ENCODE peak calls at places on chromosomes 2 and 18, in ten cellular contexts. N is CD4-positive, alpha-beta memory T cell; J is astrocyte; K is foreskin fibroblast; M is heart left ventricle; G is GM12865; E is CD8-positive, alpha-beta T cell; S is tibial nerve; O is fibroblast of pulmonary artery; F is gastrocnemius medialis. V is an unnamed sample.

GRCh38 chr2:226782092-226782713 is 17.4 kb downstream of the IRS1 start:
- DNase-seq in O (peak), N (no peak), K (no peak), J (peak), E (no peak), G (no peak), S (no peak), F (no peak), M (no peak), V (no peak)

GRCh38 chr2:169637620-169638019 is 53.5 kb downstream of the PPIG start:
- DNase-seq in E (no peak), S (no peak), J (peak), K (peak), G (no peak), O (peak), N (no peak), F (no peak), M (no peak), V (no peak)

GRCh38 chr2:198640463-198640862 is 817.3 kb downstream of the SATB2 start:
- DNase-seq in F (no peak), J (no peak), S (no peak), K (no peak), N (no peak), M (no peak), O (no peak), G (no peak), E (no peak), V (no peak)

GRCh38 chr18:39799010-39799409 is 2156.0 kb upstream of the PIK3C3 start:
- DNase-seq in M (no peak), J (no peak), G (no peak), E (no peak), F (no peak), S (no peak), K (no peak), N (no peak), O (peak), V (no peak)

GRCh38 chr2:208358758-208359631 is 47.6 kb upstream of the PTH2R start:
- DNase-seq in G (no peak), N (no peak), E (no peak), F (no peak), M (no peak), O (peak), K (no peak), J (peak), S (no peak), V (no peak)

GRCh38 chr2:54042908-54043620 is 72.3 kb upstream of the PSME4 start:
- DNase-seq in O (no peak), G (no peak), J (peak), F (peak), E (no peak), M (no peak), S (no peak), N (no peak), K (no peak), V (no peak)

GRCh38 chr2:174634130-174635014 is 36.8 kb upstream of the WIPF1 start:
- DNase-seq in J (no peak), M (no peak), E (peak), S (no peak), N (peak), G (peak), K (no peak), F (no peak), O (no peak), V (peak)

GRCh38 chr2:165874445-165875039 is 79.0 kb downstream of the TTC21B start:
- DNase-seq in O (peak), E (no peak), N (peak), J (peak), K (peak), G (peak), S (no peak), F (no peak), M (no peak), V (peak)

GRCh38 chr2:212538156-212539144 is at the start of gene ERBB4:
- DNase-seq in O (no peak), S (no peak), N (no peak), G (no peak), F (no peak), K (no peak), J (no peak), M (peak), E (no peak), V (no peak)

GRCh38 chr2:73290049-73290839 is 3.1 kb downstream of the EGR4 start:
- DNase-seq in J (peak), F (no peak), K (no peak), N (peak), G (peak), E (peak), M (no peak), O (peak), S (no peak), V (peak)

GRCh38 chr18:7590800-7591560 is 23.9 kb downstream of the PTPRM start:
- DNase-seq in K (no peak), F (no peak), G (no peak), M (no peak), S (no peak), E (no peak), O (no peak), J (no peak), N (no peak), V (no peak)

GRCh38 chr2:161128885-161129284 is 31.3 kb upstream of the TANK start:
- DNase-seq in S (no peak), G (no peak), M (no peak), F (no peak), N (no peak), J (peak), O (no peak), E (no peak), K (no peak), V (no peak)

GRCh38 chr2:236012155-236012554 is 156.0 kb downstream of the GBX2 start:
- DNase-seq in F (no peak), J (no peak), S (no peak), M (no peak), O (no peak), N (no peak), K (no peak), E (no peak), G (no peak), V (no peak)

GRCh38 chr18:31042391-31043181 is at the start of gene DSC3:
- DNase-seq in J (peak), K (no peak), F (no peak), M (peak), E (no peak), S (no peak), O (peak), N (no peak), G (no peak), V (no peak)
- H3K4me3 ChIP-seq in J (peak), K (no peak), F (peak), M (no peak), E (no peak), S (peak), O (peak), N (no peak), G (no peak), V (no peak)

GRCh38 chr18:58861353-58861752 is 3.3 kb upstream of the ZNF532 start:
- DNase-seq in K (no peak), O (no peak), F (no peak), M (no peak), N (no peak), S (no peak), J (no peak), G (no peak), E (no peak), V (no peak)

GRCh38 chr18:58861853-58862252 is 2.8 kb upstream of the ZNF532 start:
- DNase-seq in M (no peak), E (no peak), J (no peak), F (no peak), N (no peak), G (no peak), O (no peak), S (no peak), K (no peak), V (no peak)

GRCh38 chr18:58862404-58862803 is 2.3 kb upstream of the ZNF532 start:
- DNase-seq in S (no peak), F (no peak), N (no peak), G (no peak), M (no peak), K (no peak), J (no peak), E (no peak), O (no peak), V (no peak)

GRCh38 chr18:58863539-58864145 is 1.0 kb upstream of the ZNF532 start:
- DNase-seq in S (no peak), N (peak), F (peak), J (no peak), M (peak), E (no peak), K (no peak), G (peak), O (peak), V (no peak)

GRCh38 chr18:58862851-58863538 is 1.7 kb upstream of the ZNF532 start:
- DNase-seq in F (no peak), M (peak), N (peak), E (no peak), G (no peak), J (peak), O (peak), S (no peak), K (no peak), V (no peak)
- H3K4me3 ChIP-seq in F (peak), M (peak), N (no peak), E (no peak), G (no peak), J (peak), O (peak), S (peak), K (peak), V (no peak)

DNA sequence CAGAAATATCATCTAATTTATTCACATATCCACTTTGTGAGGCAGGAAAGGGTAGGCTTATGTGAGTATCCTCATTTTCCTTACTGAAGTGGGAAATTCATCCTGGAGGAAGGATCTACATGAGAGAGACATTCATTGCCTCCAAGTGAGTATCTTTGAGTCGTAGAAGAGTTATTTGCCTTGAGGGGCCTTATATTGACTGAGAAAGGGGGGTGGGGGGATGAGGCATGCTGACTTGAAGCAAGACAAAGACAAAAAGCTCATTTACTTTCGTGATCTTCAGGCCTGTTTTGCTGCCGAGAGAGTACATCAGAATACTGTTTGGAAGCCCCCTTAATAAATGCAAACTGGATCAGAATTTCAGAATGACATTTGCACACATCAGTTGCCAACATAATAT is 17.6 kb upstream of the NEDD4L start:
- DNase-seq in E (no peak), G (no peak), J (no peak), K (no peak), F (no peak), S (no peak), O (no peak), M (no peak), N (no peak), V (no peak)
- H3K4me3 ChIP-seq in E (no peak), G (no peak), J (no peak), K (no peak), F (no peak), S (no peak), O (no peak), M (no peak), N (no peak), V (no peak)

DNA sequence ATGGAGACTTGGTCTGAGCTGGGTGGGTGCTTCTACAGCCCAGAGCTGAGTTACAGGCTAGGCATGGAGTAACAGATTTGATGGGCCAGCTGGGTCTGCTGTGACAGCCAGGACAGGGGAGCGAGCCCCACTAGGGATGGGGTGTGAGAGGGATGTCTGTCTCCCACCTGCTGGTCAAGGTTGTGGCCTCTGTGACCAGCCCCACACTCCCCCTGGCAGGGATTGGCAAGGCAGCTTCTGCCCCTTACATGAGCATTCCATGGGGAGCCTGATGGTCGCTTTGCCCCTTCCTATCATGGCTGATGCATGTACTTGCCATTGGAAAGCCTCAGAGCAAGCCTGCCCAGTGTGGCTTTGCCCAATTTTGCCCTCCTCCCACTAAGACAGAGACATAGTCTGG is 162.0 kb upstream of the FIGN start:
- DNase-seq in N (no peak), E (no peak), S (no peak), M (no peak), F (no peak), K (no peak), G (no peak), J (no peak), O (no peak), V (no peak)
- H3K4me3 ChIP-seq in N (no peak), E (no peak), S (no peak), M (no peak), F (no peak), K (no peak), G (no peak), J (no peak), O (no peak), V (no peak)

DNA sequence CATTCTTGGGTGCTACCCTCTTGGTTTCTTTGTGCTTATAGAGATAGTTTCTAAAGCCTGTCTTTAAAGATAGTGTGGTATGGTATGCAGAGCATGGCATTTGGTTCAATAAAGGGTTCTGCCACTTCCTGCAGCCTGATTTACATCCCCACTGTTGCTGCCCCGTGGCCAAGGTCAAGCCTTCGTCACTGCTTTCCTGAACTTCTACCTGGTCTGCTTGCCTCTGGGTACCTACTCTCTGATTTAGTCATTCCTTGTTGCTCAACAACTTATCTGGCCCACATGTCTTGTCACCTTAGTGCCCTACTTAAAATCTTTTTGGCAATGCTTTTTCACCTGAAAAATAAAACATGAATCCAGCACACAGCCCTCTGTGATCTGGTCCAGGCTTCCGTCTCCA is 352.9 kb downstream of the LPIN1 start:
- DNase-seq in E (no peak), M (no peak), S (no peak), G (no peak), K (no peak), O (no peak), N (no peak), J (no peak), F (no peak), V (no peak)
- H3K4me3 ChIP-seq in E (no peak), M (no peak), S (no peak), G (no peak), K (no peak), O (no peak), N (no peak), J (no peak), F (no peak), V (no peak)

DNA sequence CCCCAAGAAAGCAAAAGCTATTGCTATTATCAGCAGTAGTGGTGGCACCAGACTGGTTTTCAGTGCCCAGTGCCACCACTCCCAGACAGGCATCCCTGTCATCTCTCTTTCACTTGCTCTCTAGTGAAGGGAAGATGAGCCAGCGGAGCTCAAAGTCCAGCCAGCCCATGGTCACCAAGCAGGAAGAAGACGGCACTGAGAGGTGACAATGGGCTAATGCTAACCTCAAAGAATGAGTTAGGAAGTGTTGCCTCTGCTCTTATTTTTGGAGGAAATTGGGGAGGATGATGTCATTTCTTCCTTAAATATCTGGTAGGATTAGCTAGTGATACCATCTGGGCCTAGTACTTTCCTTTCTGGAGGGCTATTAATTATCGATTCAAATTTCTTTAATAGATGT is 1.7 kb downstream of the SP140 start:
- DNase-seq in O (no peak), S (no peak), J (no peak), G (peak), M (no peak), K (no peak), F (no peak), E (no peak), N (no peak), V (no peak)
- H3K4me3 ChIP-seq in O (no peak), S (peak), J (no peak), G (peak), M (no peak), K (no peak), F (no peak), E (no peak), N (peak), V (no peak)

V was measured in Jurkat, Clone E6-1.